ENCODE peak calls at places on chromosomes 3 and 15, in four cellular contexts. F, K, E and X are unnamed samples. For H3K27me3 and H3K4me1, the result is how much of the 10 kb centered on the place peaks cover.

GRCh38 chr3:108352176-108352575 is 55.8 kb downstream of the HHLA2 start:
- DNase-seq in F (no peak), K (no peak), E (no peak), X (no peak)

GRCh38 chr3:38655708-38656300 is 6.3 kb upstream of the SCN5A start:
- DNase-seq in F (no peak), K (no peak), E (no peak), X (no peak)

GRCh38 chr15:58734859-58735258 is 14.6 kb downstream of the ADAM10 start:
- DNase-seq in F (no peak), K (no peak), E (no peak), X (no peak)

GRCh38 chr15:91853501-91853967 is at the start of gene SLCO3A1:
- DNase-seq in F (peak), K (peak), E (peak), X (peak)

GRCh38 chr3:143822374-143822773 is 25.9 kb downstream of the SLC9A9 start:
- DNase-seq in F (no peak), K (no peak), E (no peak), X (no peak)

GRCh38 chr3:36843065-36844051 is 79.0 kb upstream of the DCLK3 start:
- DNase-seq in F (no peak), K (no peak), E (no peak), X (peak)

GRCh38 chr15:48936666-48937065 is 27.1 kb downstream of the SHC4 start:
- DNase-seq in F (no peak), K (no peak), E (no peak), X (no peak)

GRCh38 chr15:25684521-25685215 is 178.5 kb downstream of the ATP10A start:
- DNase-seq in F (no peak), K (peak), E (peak), X (no peak)

GRCh38 chr3:23549148-23549910 is 256.4 kb upstream of the UBE2E1 start:
- DNase-seq in F (no peak), K (no peak), E (no peak), X (no peak)

DNA sequence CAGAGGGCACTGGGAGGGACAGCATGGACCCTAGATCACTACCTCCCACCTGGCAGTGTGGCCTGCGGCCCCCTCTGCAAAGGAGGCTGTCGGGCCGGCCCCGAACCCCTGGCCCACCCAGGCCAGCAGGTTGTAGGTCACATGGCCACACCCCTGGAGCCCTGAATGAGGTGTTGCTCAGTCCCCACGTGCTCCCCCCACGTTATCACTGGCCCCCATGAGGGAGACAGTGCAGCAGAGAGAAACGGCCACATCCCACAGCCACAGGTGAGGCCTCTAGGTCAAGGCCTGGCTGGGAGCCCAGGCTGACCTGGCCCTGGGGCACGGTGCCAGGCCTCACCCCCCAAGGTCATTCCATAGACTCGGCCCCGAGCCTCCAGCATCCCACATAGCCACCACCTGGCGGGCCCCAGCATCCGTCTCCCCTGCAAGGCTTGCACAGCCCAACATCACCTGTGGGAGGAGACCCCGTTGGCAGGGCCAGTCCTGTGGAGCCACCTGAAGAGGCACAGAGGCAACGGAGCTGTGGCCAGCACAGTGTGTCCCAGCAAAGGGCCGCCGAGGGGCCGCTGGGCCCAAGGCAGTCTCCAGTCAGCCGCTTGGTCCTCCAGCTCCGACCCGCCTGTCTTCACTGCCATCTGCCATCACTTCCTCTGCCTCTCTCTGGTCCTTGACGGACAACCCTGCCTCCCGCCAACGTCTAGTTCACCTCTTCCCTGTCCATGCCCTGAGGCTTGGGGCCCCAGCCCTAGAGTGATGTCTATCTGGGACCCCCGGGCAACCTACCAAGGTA is 53.1 kb downstream of the DNAJB8 start:
- DNase-seq in F (no peak), K (no peak), E (no peak), X (no peak)
- H3K27ac ChIP-seq in F (no peak), K (no peak), E (no peak), X (no peak)

GRCh38 chr3:26623409-26624208 is 1.0 kb downstream of the LRRC3B start:
- DNase-seq in F (no peak), K (no peak), E (no peak), X (no peak)
- H3K27me3 ChIP-seq in F (under half), K (under half), E (under half), X (under half)

GRCh38 chr3:194251007-194251406 is 100.1 kb downstream of the CPN2 start:
- DNase-seq in F (no peak), K (no peak), E (no peak), X (no peak)
- H3K4me1 ChIP-seq in F (under half), K (under half), E (under half), X (under half)

DNA sequence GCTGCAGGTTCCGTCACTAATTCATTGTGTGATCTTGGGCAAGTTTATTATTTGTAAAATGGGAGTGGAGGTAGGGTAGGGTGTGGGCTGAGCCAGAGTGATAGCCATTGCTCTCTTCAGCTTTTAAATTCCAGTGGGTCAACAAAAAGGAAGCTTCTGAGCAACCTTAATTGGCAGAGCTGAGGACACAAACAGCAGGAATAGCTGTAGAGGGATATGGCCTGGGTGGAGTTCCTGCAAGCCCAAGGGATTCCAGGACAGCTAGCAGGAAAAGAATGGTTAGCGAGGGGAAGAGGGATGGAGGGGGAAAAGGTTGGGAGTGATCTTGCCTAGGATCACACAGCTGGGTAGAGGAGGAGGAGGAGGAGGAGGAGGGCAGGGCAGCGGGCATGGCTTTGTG is 11.4 kb downstream of the CCK start:
- DNase-seq in F (no peak), K (no peak), E (no peak), X (no peak)
- H3K27ac ChIP-seq in F (no peak), K (no peak), E (no peak), X (no peak)

DNA sequence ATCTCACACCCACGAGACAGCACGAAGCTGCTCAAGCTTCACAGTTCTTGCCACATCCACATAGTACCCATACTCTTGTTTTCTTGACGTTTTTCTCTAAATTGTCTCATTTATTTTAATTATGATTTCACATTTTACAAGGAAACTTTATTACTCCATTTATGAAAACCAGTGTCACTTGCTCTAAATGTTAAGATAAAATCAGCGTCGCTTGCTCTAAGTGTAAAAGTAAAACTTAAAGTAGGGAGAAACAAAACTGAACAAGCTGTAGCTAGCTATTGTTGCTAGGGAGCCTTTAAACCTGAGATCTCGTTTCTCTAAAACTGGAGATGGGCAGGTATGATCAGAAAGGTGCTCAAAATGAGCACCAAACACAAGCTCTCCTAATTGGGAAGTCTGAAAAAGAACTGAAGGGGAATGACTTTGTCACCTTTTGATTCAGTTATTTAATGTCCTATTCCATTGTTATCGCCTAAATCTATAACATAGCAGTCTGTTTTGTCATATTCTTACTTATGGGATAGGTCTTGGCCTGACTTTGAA is 695 bp downstream of the IFT122 start:
- DNase-seq in F (no peak), K (no peak), E (no peak), X (no peak)
- H3K27me3 ChIP-seq in F (under half), K (under half), E (under half), X (under half)

DNA sequence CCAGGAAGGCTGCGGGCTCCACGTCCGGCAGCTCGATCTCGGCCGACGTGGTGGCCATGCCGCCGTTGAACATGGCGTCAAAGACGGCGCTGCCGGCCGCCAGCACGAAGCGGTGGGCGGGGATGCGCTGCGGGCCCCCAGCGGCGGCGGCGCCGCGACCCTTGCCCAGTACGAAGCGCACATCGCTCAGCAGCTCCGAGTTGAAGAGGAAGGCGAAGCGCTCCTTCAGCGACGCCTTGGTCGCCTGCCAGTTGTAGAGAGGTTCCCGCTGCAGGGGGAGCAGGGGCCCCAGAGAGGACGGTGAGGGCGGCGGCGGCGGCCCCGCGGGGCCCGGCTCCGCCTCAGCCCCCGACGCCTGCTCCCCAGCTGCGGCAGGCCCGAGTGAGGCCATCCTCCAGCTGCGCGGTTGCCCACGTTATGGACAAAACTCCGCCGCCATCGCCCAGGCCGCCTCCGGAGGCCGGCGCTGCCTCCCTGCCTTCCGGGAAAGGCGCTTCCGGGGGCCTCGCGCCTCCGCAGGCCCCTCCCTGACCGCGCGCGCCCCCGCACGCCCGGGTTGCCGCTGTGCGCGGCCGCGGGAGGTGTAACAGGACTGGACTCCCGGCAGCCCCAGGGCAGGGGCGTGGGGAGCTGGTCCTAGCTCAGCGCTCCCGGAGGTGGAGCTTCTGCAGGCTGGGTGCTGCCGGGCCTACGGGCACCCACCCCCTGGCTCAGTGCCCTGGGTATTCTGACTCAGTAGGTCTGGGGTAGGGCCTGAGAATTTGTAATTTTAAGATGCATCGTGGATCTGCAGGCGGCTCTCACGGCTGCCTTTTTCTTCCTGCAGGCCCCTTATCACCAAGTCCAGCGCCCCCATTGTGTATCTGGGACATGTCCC is at the start of gene BTBD1:
- DNase-seq in F (peak), K (peak), E (peak), X (peak)
- H3K4me1 ChIP-seq in F (under half), K (under half), E (under half), X (under half)

DNA sequence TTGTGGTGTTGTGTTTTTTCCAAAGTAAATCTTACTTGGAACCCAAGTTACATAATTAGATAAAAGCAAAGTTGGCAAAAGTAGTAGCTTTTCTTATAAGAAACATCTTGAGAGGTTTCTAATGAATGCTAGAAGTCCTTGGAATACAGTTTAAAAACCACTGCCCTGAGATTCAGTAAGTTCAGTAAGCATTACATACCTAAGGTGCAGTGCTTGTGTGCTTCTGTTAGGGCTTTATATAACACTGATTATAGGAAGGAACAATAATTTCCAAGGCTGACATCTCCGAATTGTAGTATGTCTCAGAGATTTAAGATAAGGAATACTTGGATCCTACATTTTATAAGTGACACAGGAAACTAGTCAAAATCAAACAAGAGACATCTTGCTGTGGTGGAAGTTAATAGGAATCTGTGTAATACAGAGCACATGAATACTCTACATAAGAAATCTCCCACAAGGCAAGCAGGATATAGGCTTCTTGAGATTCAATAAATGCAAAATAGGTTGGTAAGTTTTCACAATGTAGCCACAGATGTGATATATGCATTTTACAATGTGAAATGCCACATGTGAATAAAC is 268.2 kb downstream of the LSAMP start:
- DNase-seq in F (no peak), K (no peak), E (no peak), X (no peak)
- H3K27ac ChIP-seq in F (no peak), K (no peak), E (no peak), X (no peak)